ENCODE peak calls at places on chromosome 20, in four cellular contexts. B is activated T-helper 1 cell treated with anti-CD3 and anti-CD28 coated beads, Interleukin-12 subunit alpha, Interleukin-12 subunit beta, Interleukin-2, Interleukin-4 antibody, amounts not matched to agents 30 ng/mL and 10 ng/mL and 1 ng/mL, durations not matched to agents 14 hours and 24 hours and 36 hours; W is nucleus accumbens; V is ACHN. A is an unnamed sample.

GRCh38 chr20:7770046-7770445 is 170.2 kb downstream of the HAO1 start:
- DNase-seq in W (no peak), V (no peak), B (no peak), A (no peak)

GRCh38 chr20:42338274-42339172 is 720.3 kb upstream of the CHD6 start:
- DNase-seq in V (no peak), B (no peak), W (no peak), A (no peak)

GRCh38 chr20:57398231-57398821 is 7.1 kb downstream of the RBM38 start:
- DNase-seq in B (peak), V (no peak), W (no peak), A (no peak)

GRCh38 chr20:41650221-41650948 is 32.2 kb upstream of the CHD6 start:
- DNase-seq in W (no peak), V (no peak), B (no peak), A (no peak)

GRCh38 chr20:33789858-33790182 is 21.3 kb upstream of the CHMP4B start:
- DNase-seq in V (no peak), W (no peak), B (no peak), A (no peak)

GRCh38 chr20:57380081-57380750 is 11.0 kb upstream of the RBM38 start:
- DNase-seq in V (no peak), B (no peak), W (no peak), A (no peak)

GRCh38 chr20:63125893-63126601 is 89.9 kb downstream of the YTHDF1 start:
- DNase-seq in B (no peak), V (no peak), W (no peak), A (no peak)

GRCh38 chr20:61609461-61609860 is 357.4 kb downstream of the CDH4 start:
- DNase-seq in W (no peak), B (no peak), V (no peak), A (no peak)

GRCh38 chr20:58576590-58576944 is 61.4 kb upstream of the APCDD1L start:
- DNase-seq in V (no peak), W (no peak), B (no peak), A (no peak)

GRCh38 chr20:62808211-62808865 is 3.7 kb downstream of the OGFR start:
- DNase-seq in W (peak), V (peak), B (peak), A (peak)

GRCh38 chr20:7657569-7657968 is 282.7 kb downstream of the HAO1 start:
- DNase-seq in B (no peak), V (no peak), W (no peak), A (no peak)

GRCh38 chr20:833121-833449 is 430 bp upstream of the FAM110A start:
- DNase-seq in B (no peak), V (no peak), W (no peak), A (no peak)

GRCh38 chr20:62557999-62558408 is 82.2 kb upstream of the GATA5 start:
- DNase-seq in V (no peak), B (no peak), W (no peak), A (no peak)

GRCh38 chr20:8155229-8155628 is 23.2 kb downstream of the PLCB1 start:
- DNase-seq in V (no peak), W (no peak), B (no peak), A (no peak)

GRCh38 chr20:528923-529594 is 14.5 kb downstream of the CSNK2A1 start:
- DNase-seq in V (peak), W (no peak), B (no peak), A (no peak)

GRCh38 chr20:34112600-34113061 is 588 bp upstream of the EIF2S2 start:
- DNase-seq in V (peak), B (no peak), W (peak), A (peak)

GRCh38 chr20:41618807-41619294 is 674 bp upstream of the CHD6 start:
- DNase-seq in B (no peak), V (peak), W (peak), A (peak)

GRCh38 chr20:54123587-54124180 is 50.1 kb downstream of the CYP24A1 start:
- DNase-seq in W (no peak), B (no peak), V (peak), A (no peak)

GRCh38 chr20:42027746-42028268 is 409.6 kb upstream of the CHD6 start:
- DNase-seq in V (peak), B (no peak), W (no peak), A (no peak)

GRCh38 chr20:63682384-63683139 is 13.9 kb upstream of the TNFRSF6B start:
- DNase-seq in V (peak), W (no peak), B (no peak), A (no peak)

GRCh38 chr20:542777-543368 is 717 bp downstream of the CSNK2A1 start:
- DNase-seq in B (no peak), W (no peak), V (no peak), A (no peak)

GRCh38 chr20:48155231-48155630 is 369.9 kb upstream of the SULF2 start:
- DNase-seq in V (no peak), B (no peak), W (peak), A (peak)

GRCh38 chr20:45506927-45507820 is 8.2 kb downstream of the SPINT3 start:
- DNase-seq in W (no peak), V (no peak), B (no peak), A (no peak)

GRCh38 chr20:40980106-40980827 is 48.4 kb upstream of the TOP1 start:
- DNase-seq in B (no peak), V (no peak), W (no peak), A (no peak)

GRCh38 chr20:41848180-41848579 is 230.0 kb upstream of the CHD6 start:
- DNase-seq in B (no peak), W (no peak), V (no peak), A (no peak)

GRCh38 chr20:41228858-41229257 is 88.7 kb downstream of the ZHX3 start:
- DNase-seq in V (no peak), W (no peak), B (no peak), A (no peak)

GRCh38 chr20:45044084-45044573 is 56.8 kb downstream of the KCNS1 start:
- DNase-seq in W (peak), V (peak), B (peak), A (peak)

GRCh38 chr20:54284928-54285704 is 77.2 kb downstream of the PFDN4 start:
- DNase-seq in V (no peak), W (no peak), B (no peak), A (no peak)

GRCh38 chr20:58852559-58853271 is at the start of gene GNAS:
- DNase-seq in V (no peak), W (peak), B (peak), A (peak)

GRCh38 chr20:58143531-58143930 is 84.9 kb downstream of the ANKRD60 start:
- DNase-seq in B (no peak), V (no peak), W (no peak), A (no peak)

GRCh38 chr20:62861732-62862336 is at the start of gene TCFL5:
- DNase-seq in V (peak), B (peak), W (peak), A (peak)

GRCh38 chr20:846894-847278 is 13.4 kb downstream of the FAM110A start:
- DNase-seq in B (peak), W (no peak), V (no peak), A (no peak)

GRCh38 chr20:33178726-33179125 is 10.8 kb downstream of the BPIFA2 start:
- DNase-seq in V (no peak), W (no peak), B (no peak), A (no peak)

A was measured in midbrain.